ENCODE peak calls at places on chromosomes 13 and 19, in ten cellular contexts. R is stimulated activated CD8-positive, alpha-beta memory T cell treated with anti-CD3 and anti-CD28 coated beads, Interleukin-2, amount 100 ng/mL, for 48 hours; W is endothelial cell; J is Calu3; X is thoracic aorta; A is activated T-helper 1 cell treated with Interleukin-2 at 50 U/mL for 16 hours; U is foreskin fibroblast; V is retina; P is HT1080; T is tibial artery. G is an unnamed sample.

GRCh38 chr13:40287428-40287827 is 379.0 kb downstream of the FOXO1 start:
- DNase-seq in P (no peak), J (no peak), V (no peak), T (no peak), R (no peak), U (no peak), A (no peak), X (no peak), W (no peak), G (no peak)

GRCh38 chr19:4969772-4970531 is 1.0 kb downstream of the KDM4B start:
- DNase-seq in J (no peak), W (no peak), U (no peak), X (no peak), T (no peak), A (no peak), R (no peak), P (no peak), V (peak), G (no peak)

GRCh38 chr13:98303858-98304257 is 126.8 kb upstream of the RNF113B start:
- DNase-seq in U (no peak), T (no peak), R (no peak), X (no peak), J (no peak), P (no peak), W (no peak), A (no peak), V (no peak), G (no peak)

GRCh38 chr13:24178847-24179845 is 18.6 kb downstream of the SPATA13 start:
- DNase-seq in X (no peak), A (no peak), P (peak), T (no peak), U (peak), R (no peak), W (no peak), J (no peak), V (no peak), G (no peak)

GRCh38 chr13:99347335-99347878 is 40.2 kb upstream of the GPR183 start:
- DNase-seq in W (no peak), R (no peak), T (no peak), U (no peak), A (no peak), P (no peak), X (no peak), J (no peak), V (no peak), G (no peak)

GRCh38 chr13:96940961-96941360 is 53.3 kb downstream of the OXGR1 start:
- DNase-seq in W (no peak), A (no peak), P (no peak), T (no peak), U (no peak), R (no peak), J (no peak), X (no peak), V (no peak), G (no peak)

GRCh38 chr13:44231786-44232516 is 141.7 kb upstream of the SERP2 start:
- DNase-seq in P (peak), U (peak), X (no peak), R (no peak), A (no peak), V (no peak), W (no peak), T (peak), J (peak), G (no peak)

GRCh38 chr19:3224346-3225325 is at the start of gene CELF5:
- DNase-seq in P (no peak), U (peak), T (no peak), W (peak), X (no peak), R (peak), J (peak), V (peak), A (peak), G (peak)

GRCh38 chr19:4467835-4468234 is 4.3 kb upstream of the HDGFL2 start:
- DNase-seq in X (no peak), J (no peak), P (no peak), A (no peak), U (no peak), W (no peak), V (no peak), T (no peak), R (no peak), G (no peak)

GRCh38 chr13:106526748-106527488 is 8.5 kb downstream of the EFNB2 start:
- DNase-seq in T (no peak), V (no peak), X (no peak), P (no peak), A (no peak), U (no peak), R (no peak), W (no peak), J (no peak), G (no peak)

GRCh38 chr19:2051771-2052704 is 994 bp upstream of the MKNK2 start:
- DNase-seq in X (no peak), T (no peak), P (no peak), R (no peak), W (no peak), V (no peak), A (peak), U (no peak), J (no peak), G (peak)

GRCh38 chr13:110245421-110245899 is 61.5 kb downstream of the COL4A1 start:
- DNase-seq in W (no peak), A (no peak), R (no peak), V (no peak), P (no peak), X (no peak), U (peak), T (no peak), J (no peak), G (no peak)

GRCh38 chr13:110639935-110640334 is 24.6 kb downstream of the NAXD start:
- DNase-seq in W (no peak), R (no peak), X (no peak), V (no peak), J (no peak), P (no peak), U (no peak), T (no peak), A (no peak), G (no peak)

GRCh38 chr19:5387472-5387871 is 46.9 kb upstream of the PTPRS start:
- DNase-seq in T (no peak), W (no peak), P (no peak), X (no peak), U (no peak), J (no peak), V (peak), R (no peak), A (no peak), G (no peak)